ENCODE peak calls at places on chromosome 14, in seven cellular contexts. B is CD4-positive, alpha-beta T cell; X is psoas muscle; U is upper lobe of left lung; I is B cell; T is tibial nerve; F is heart right ventricle. W is an unnamed sample.

GRCh38 chr14:96146131-96146771 is 58.4 kb upstream of the BDKRB2 start:
- DNase-seq in B (no peak), X (no peak), U (no peak), I (no peak), T (no peak), F (no peak), W (no peak)

GRCh38 chr14:105526781-105527380 is 498 bp downstream of the TMEM121 start:
- DNase-seq in B (no peak), X (no peak), U (peak), I (peak), T (no peak), F (no peak), W (no peak)

GRCh38 chr14:104688755-104689619 is at the start of gene INF2:
- DNase-seq in B (peak), X (peak), U (peak), I (peak), T (no peak), F (peak), W (no peak)

GRCh38 chr14:52040598-52040997 is 28.3 kb downstream of the NID2 start:
- DNase-seq in B (no peak), X (no peak), U (no peak), I (no peak), T (no peak), F (no peak), W (no peak)

GRCh38 chr14:23052182-23052623 is 5.1 kb downstream of the CDH24 start:
- DNase-seq in B (no peak), X (no peak), U (peak), I (peak), T (no peak), F (no peak), W (no peak)

GRCh38 chr14:36254020-36254614 is 66.3 kb downstream of the MBIP start:
- DNase-seq in B (no peak), X (no peak), U (no peak), I (no peak), T (no peak), F (no peak), W (no peak)

GRCh38 chr14:36183402-36183801 is 6.9 kb upstream of the PTCSC3 start:
- DNase-seq in B (no peak), X (no peak), U (no peak), I (no peak), T (no peak), F (no peak), W (no peak)

GRCh38 chr14:65170768-65171251 is 68.5 kb upstream of the MAX start:
- DNase-seq in B (peak), X (peak), U (peak), I (peak), T (no peak), F (peak), W (no peak)

GRCh38 chr14:73293782-73294781 is 56.8 kb downstream of the PAPLN start:
- DNase-seq in B (no peak), X (no peak), U (no peak), I (no peak), T (no peak), F (no peak), W (no peak)

GRCh38 chr14:97270308-97270707 is 473.1 kb downstream of the VRK1 start:
- DNase-seq in B (no peak), X (no peak), U (no peak), I (no peak), T (no peak), F (no peak), W (no peak)

GRCh38 chr14:74611672-74612345 is at the start of gene LTBP2:
- DNase-seq in B (peak), X (no peak), U (peak), I (no peak), T (no peak), F (no peak), W (no peak)

GRCh38 chr14:59175404-59175803 is 13.1 kb upstream of the DAAM1 start:
- DNase-seq in B (no peak), X (no peak), U (no peak), I (no peak), T (no peak), F (no peak), W (no peak)

GRCh38 chr14:95609398-95609990 is 74.6 kb downstream of the GLRX5 start:
- DNase-seq in B (no peak), X (no peak), U (no peak), I (no peak), T (no peak), F (peak), W (no peak)

GRCh38 chr14:71408362-71409035 is 501.2 kb downstream of the PCNX1 start:
- DNase-seq in B (no peak), X (no peak), U (no peak), I (no peak), T (no peak), F (no peak), W (no peak)

DNA sequence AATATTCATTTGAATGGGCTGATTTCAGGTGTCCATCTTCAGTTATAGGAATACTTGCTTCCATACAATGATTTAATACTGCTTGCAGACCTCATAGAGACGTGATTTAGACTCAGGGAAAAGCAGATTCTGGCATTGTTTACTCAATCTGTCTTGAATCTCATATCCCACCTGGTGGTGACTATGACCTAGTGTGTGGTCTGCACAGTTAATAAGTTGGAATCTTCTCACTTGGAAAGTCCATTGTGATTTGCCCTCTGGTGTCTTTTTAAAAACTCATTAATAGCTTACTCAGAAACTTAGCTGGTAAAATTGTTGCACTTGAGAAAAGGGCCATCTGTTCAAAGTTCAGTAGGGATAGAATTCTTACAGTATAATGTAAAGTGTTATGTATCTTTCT is 106.0 kb downstream of the PELI2 start:
- DNase-seq in B (no peak), X (no peak), U (no peak), I (no peak), T (no peak), F (no peak), W (no peak)
- TF ChIP-seq CTCF in B (no peak), X (no peak), U (no peak), I (no peak), T (no peak), F (no peak), W (no peak)

DNA sequence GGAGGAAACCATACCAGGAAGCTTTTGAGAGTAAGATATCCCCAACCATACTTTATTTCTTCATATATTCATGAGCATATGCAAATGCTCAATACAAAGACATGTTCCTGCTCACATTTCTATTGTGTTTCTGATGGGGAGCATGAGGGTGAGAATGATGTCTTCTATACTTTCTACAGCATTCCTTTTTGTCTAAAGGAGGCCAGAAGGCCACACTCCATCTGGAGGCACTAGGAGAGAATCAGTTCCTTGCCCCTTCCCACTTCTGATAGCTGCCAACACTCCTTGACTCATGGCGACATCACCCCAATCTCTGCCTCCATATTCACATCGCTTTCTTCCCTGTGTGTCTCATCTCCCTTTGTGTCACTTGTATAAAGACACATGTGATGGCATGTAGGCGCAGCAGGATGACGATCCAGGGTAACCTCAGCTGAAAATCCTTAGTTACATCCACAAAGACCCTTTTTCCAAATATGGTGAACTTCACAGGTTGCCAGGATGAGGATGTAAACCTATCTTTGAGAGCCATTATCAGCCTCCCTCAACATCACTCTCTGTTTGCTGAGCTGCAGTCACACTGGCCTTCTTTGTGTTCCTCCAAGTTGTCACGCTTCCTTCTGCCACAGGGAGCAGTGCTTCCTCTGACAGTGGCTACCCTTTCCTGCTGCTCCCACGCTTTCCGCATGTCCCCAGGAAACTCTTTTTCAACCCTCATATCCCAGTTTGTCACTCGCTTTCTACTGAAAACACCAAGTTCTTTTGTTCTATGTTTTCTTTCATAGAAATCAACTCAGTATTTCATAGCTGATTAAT is 96.9 kb downstream of the STXBP6 start:
- DNase-seq in B (no peak), X (no peak), U (no peak), I (no peak), T (no peak), F (no peak), W (no peak)
- TF ChIP-seq CTCF in B (no peak), X (no peak), U (no peak), I (no peak), T (no peak), F (peak), W (no peak)

DNA sequence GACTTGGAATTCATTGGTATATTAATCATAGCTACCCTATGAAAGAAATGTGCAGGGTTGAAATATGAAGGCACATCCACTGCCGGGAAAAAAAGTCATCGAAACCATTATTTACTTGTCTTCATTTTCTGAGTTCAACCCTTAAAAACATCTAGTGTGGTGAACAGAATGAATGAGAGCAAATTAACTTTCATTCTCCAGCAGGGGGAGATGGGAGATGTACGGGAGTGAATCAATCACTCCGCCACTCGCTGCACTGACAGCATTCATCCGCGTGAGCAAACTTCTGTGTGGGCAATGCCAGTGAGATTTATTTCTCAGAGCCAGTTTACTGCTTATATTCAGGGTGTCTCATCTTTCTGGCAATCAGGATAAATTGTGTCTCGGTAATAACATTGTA is 463.5 kb upstream of the MIS18BP1 start:
- DNase-seq in B (no peak), X (no peak), U (no peak), I (no peak), T (no peak), F (no peak), W (no peak)
- TF ChIP-seq CTCF in B (no peak), X (peak), U (no peak), I (no peak), T (no peak), F (no peak), W (no peak)

GRCh38 chr14:93034671-93034994 is 81.1 kb downstream of the ITPK1 start:
- DNase-seq in B (no peak), X (no peak), U (no peak), I (no peak), T (no peak), F (no peak), W (no peak)
- TF ChIP-seq CTCF in B (peak), X (no peak), U (no peak), I (no peak), T (no peak), F (no peak), W (no peak)

DNA sequence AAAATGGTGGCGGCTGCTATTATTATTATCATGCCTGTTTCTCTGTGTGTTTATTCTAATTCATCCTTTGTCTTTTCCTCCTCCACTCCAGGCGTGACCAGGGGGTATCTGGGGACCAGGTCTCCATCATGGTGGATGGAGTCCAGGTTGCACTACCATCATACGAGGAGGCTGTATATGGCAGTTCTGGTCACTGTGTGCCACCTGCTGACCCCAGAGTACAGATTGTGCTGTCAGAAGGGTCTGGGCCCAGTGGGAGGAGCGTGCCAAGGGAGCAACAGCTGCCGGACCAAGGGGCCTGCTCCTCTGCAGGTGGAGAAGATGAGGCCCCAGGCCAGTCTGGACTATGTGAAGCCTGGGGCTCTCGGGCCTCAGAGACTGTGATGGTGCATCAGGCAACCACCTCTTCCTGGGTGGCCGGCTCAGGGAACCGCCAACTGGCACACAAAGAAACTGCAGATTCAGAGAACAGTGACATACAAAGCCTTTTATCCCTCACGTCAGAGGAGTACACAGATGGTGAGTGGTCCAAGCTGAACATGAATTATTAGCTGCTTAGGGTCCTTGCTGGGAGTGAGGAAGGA is 58.3 kb upstream of the SRSF5 start:
- DNase-seq in B (no peak), X (no peak), U (no peak), I (no peak), T (no peak), F (no peak), W (no peak)
- TF ChIP-seq CTCF in B (peak), X (no peak), U (peak), I (peak), T (no peak), F (no peak), W (no peak)

DNA sequence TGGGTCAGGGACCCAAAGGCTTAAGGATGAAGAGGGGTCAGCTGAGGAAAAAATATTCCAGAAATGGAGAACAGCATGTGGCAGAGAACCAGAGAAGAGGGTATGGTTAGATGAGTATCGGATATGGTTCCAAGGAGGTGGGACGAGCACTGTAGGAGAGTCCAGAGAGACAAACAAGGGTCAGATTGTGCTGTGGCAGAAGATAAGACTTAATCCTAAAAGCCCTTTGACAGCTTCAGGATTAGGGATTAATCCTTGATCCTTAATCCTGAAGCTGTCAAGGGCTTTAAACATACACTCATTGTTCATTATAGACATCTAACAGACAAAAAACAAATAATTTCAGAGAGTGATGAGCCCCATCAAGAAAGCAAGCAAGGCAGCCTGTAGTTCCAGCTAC is 124.0 kb downstream of the SPTSSA start:
- DNase-seq in B (no peak), X (no peak), U (no peak), I (no peak), T (no peak), F (no peak), W (no peak)
- TF ChIP-seq CTCF in B (no peak), X (no peak), U (no peak), I (no peak), T (no peak), F (no peak), W (no peak)